ENCODE peak calls at places on chromosomes 13 and 19, in seven cellular contexts. M is SK-N-SH, J is K562, L is transverse colon, K is H1, D is stomach, E is suprapubic skin. B is an unnamed sample.

GRCh38 chr19:7806234-7806633 is 23.8 kb upstream of the EVI5L start:
- DNase-seq in E (no peak), K (no peak), J (no peak), D (no peak), L (no peak), M (no peak), B (no peak)

GRCh38 chr13:46753137-46753536 is 43.8 kb downstream of the ESD start:
- DNase-seq in E (no peak), J (no peak), D (no peak), L (no peak), K (no peak), M (no peak), B (no peak)

GRCh38 chr19:47243776-47244547 is 12.4 kb upstream of the CCDC9 start:
- DNase-seq in J (peak; percentile 98), D (peak; percentile 91), K (peak; percentile 91), M (peak; percentile 91), E (peak; percentile 95), L (peak; percentile 92), B (peak; percentile 97)

GRCh38 chr13:102675115-102675514 is 19.7 kb downstream of the METTL21C start:
- DNase-seq in D (no peak), M (no peak), E (no peak), K (no peak), J (no peak), L (no peak), B (no peak)

GRCh38 chr13:104949840-104950805 is 1585.3 kb downstream of the EFNB2 start:
- DNase-seq in M (no peak), D (no peak), L (no peak), E (no peak), K (no peak), J (no peak), B (no peak)

GRCh38 chr13:98576215-98576945 is 527 bp downstream of the STK24 start:
- DNase-seq in K (no peak), E (peak; percentile 87), D (peak; percentile 59), J (peak; percentile 44), M (peak; percentile 80), L (peak; percentile 70), B (peak; percentile 82)

GRCh38 chr13:79802389-79803140 is 321.6 kb downstream of the NDFIP2 start:
- DNase-seq in M (no peak), L (no peak), D (no peak), E (no peak), K (no peak), J (no peak), B (no peak)

GRCh38 chr19:10892256-10892655 is 20.9 kb downstream of the CARM1 start:
- DNase-seq in E (no peak), M (no peak), D (no peak), J (no peak), K (no peak), L (no peak), B (no peak)

GRCh38 chr13:94328336-94329041 is 151.0 kb downstream of the DCT start:
- DNase-seq in M (no peak), L (no peak), E (no peak), J (no peak), K (no peak), D (no peak), B (no peak)

GRCh38 chr13:111612918-111613317 is 292.5 kb downstream of the TEX29 start:
- DNase-seq in D (no peak), E (no peak), K (no peak), M (no peak), L (no peak), J (no peak), B (no peak)

GRCh38 chr19:38849746-38850230 is at the start of gene HNRNPL:
- DNase-seq in K (no peak), J (no peak), L (peak; percentile 99), D (peak; percentile 99), E (peak; percentile 100), M (peak; percentile 96), B (no peak)

GRCh38 chr13:33487575-33488243 is 202.2 kb upstream of the STARD13 start:
- DNase-seq in D (no peak), J (peak; percentile 2), E (no peak), M (no peak), K (no peak), L (no peak), B (no peak)

GRCh38 chr13:36924001-36924400 is 4.0 kb upstream of the SMAD9 start:
- DNase-seq in L (no peak), E (no peak), D (no peak), K (no peak), M (no peak), J (no peak), B (no peak)

GRCh38 chr19:49128545-49129237 is 9.3 kb downstream of the PPFIA3 start:
- DNase-seq in K (no peak), D (no peak), L (no peak), E (no peak), M (no peak), J (peak; percentile 36), B (no peak)

GRCh38 chr13:46170687-46171086 is 11.3 kb downstream of the LCP1 start:
- DNase-seq in D (no peak), E (no peak), M (no peak), L (no peak), J (no peak), K (no peak), B (no peak)

GRCh38 chr19:58572818-58573657 is at the start of gene MZF1:
- DNase-seq in M (peak; percentile 94), J (peak; percentile 100), L (peak; percentile 100), K (peak; percentile 99), D (peak; percentile 100), E (peak; percentile 100), B (peak; percentile 100)

GRCh38 chr13:99075268-99076191 is 97.7 kb upstream of the DOCK9 start:
- DNase-seq in D (no peak), L (no peak), E (no peak), J (no peak), M (no peak), K (no peak), B (no peak)

GRCh38 chr13:50779443-50780200 is 63.9 kb downstream of the DLEU7 start:
- DNase-seq in K (no peak), J (no peak), D (no peak), M (peak; percentile 52), E (no peak), L (no peak), B (no peak)

GRCh38 chr13:26300140-26300539 is 46.2 kb downstream of the CDK8 start:
- DNase-seq in M (no peak), J (peak; percentile 27), E (no peak), K (no peak), D (no peak), L (no peak), B (no peak)

GRCh38 chr13:33973194-33973593 is 155.2 kb downstream of the RFC3 start:
- DNase-seq in E (no peak), J (no peak), L (no peak), M (no peak), D (no peak), K (no peak), B (no peak)

GRCh38 chr13:21825186-21825585 is 154.3 kb downstream of the FGF9 start:
- DNase-seq in J (no peak), M (no peak), E (no peak), L (no peak), D (no peak), K (no peak), B (no peak)

GRCh38 chr19:50688766-50689165 is 30.8 kb downstream of the SHANK1 start:
- DNase-seq in K (no peak), D (no peak), M (no peak), J (no peak), E (no peak), L (no peak), B (no peak)

GRCh38 chr19:19860756-19861390 is 4.8 kb upstream of the ZNF253 start:
- DNase-seq in M (peak; percentile 58), D (no peak), E (no peak), L (no peak), K (peak; percentile 93), J (peak; percentile 49), B (no peak)
- H3K9me3 ChIP-seq in M (no peaks in the 10 kb centered on the region), D (peaks cover 13% of the 10 kb centered on the region), E (no peaks in the 10 kb centered on the region), L (no peaks in the 10 kb centered on the region), K (no peaks in the 10 kb centered on the region), J (peaks cover 3% of the 10 kb centered on the region), B (no peaks in the 10 kb centered on the region)

DNA sequence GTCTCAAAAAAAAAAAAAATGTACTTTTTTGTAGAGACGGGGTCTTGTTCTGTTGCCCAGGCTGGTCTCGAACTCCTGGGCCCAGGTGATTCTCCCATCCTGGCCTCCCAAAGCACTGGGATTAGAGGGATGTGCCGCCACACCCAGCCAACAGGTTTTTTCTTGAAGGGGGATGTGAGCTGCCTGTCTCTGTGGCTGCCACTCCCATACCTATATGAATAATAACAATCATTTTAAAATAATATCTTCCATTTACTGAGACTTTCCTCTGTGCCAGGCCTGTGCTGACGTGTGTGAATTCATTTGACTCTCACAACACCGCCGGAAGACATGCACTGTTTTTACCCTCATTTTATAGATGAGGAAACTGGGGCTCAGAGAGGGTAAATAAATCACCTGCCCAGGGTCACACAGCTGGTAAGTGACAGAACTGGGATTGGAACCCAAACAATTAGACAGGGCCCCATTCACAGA is 7.2 kb upstream of the BCL3 start:
- DNase-seq in K (no peak), L (peak; percentile 28), E (no peak), D (no peak), J (no peak), M (no peak), B (no peak)
- TF ChIP-seq POLR2AphosphoS5 in K (no peak), L (no peak), E (no peak), D (no peak), J (no peak), M (no peak), B (no peak)

GRCh38 chr19:1457031-1457739 is 7.3 kb downstream of the APC2 start:
- DNase-seq in J (no peak), L (no peak), M (no peak), E (no peak), K (no peak), D (no peak), B (no peak)
- TF ChIP-seq EP300 in J (no peak), L (no peak), M (no peak), E (no peak), K (no peak), D (no peak), B (no peak)

GRCh38 chr19:43913383-43913782 is 21.7 kb downstream of the ZNF45 start:
- DNase-seq in M (no peak), J (no peak), K (no peak), D (no peak), E (no peak), L (no peak), B (no peak)

GRCh38 chr19:43908659-43909058 is 26.4 kb downstream of the ZNF45 start:
- DNase-seq in K (no peak), E (no peak), M (no peak), J (no peak), L (no peak), D (no peak), B (no peak)

GRCh38 chr19:43910884-43911283 is 24.2 kb downstream of the ZNF45 start:
- DNase-seq in L (no peak), D (no peak), J (no peak), M (no peak), E (no peak), K (no peak), B (no peak)

GRCh38 chr19:43914051-43914450 is 21.0 kb downstream of the ZNF45 start:
- DNase-seq in M (no peak), J (no peak), L (no peak), D (no peak), E (no peak), K (no peak), B (no peak)
- H3K9me3 ChIP-seq in M (peaks cover 29% of the 10 kb centered on the region), J (peaks cover 16% of the 10 kb centered on the region), L (peaks cover 99% of the 10 kb centered on the region), D (peaks cover 100% of the 10 kb centered on the region), E (peaks cover 74% of the 10 kb centered on the region), K (peaks cover 55% of the 10 kb centered on the region), B (peaks cover 64% of the 10 kb centered on the region)

B was measured in sigmoid colon.